ENCODE peak calls at places on chromosomes 6 and 20, in eight cellular contexts. V is hepatocyte, C is progenitor cell of endocrine pancreas, P is MCF 10A, K is brain microvascular endothelial cell, J is WTC11, L is stomach, A is neural crest cell. W is an unnamed sample.
A peak's percentile ranks its signal among the peaks of the same experiment; 100 is the strongest.

GRCh38 chr6:81774542-81774941 is 22.1 kb upstream of the TENT5A start:
- DNase-seq in L (no peak), C (no peak), V (no peak), K (no peak), P (no peak), J (no peak), A (no peak), W (no peak)

GRCh38 chr20:12201289-12201991 is 283.7 kb downstream of the BTBD3 start:
- DNase-seq in A (no peak), L (no peak), C (no peak), J (no peak), P (peak; percentile 28), K (peak; percentile 2), V (peak; percentile 10), W (no peak)

GRCh38 chr6:166768761-166769160 is 141.7 kb upstream of the RPS6KA2 start:
- DNase-seq in A (no peak), L (no peak), K (no peak), V (no peak), P (no peak), J (no peak), C (no peak), W (no peak)

GRCh38 chr6:247353-247752 is 44.9 kb upstream of the DUSP22 start:
- DNase-seq in A (no peak), V (no peak), L (no peak), J (no peak), K (no peak), P (no peak), C (no peak), W (no peak)

GRCh38 chr6:6785163-6785521 is 196.6 kb downstream of the LY86 start:
- DNase-seq in C (no peak), L (no peak), K (no peak), J (no peak), V (no peak), A (no peak), P (peak; percentile 32), W (no peak)

GRCh38 chr6:72262254-72262653 is 359.6 kb upstream of the KCNQ5 start:
- DNase-seq in J (no peak), A (no peak), K (no peak), V (no peak), C (no peak), P (no peak), L (no peak), W (no peak)

GRCh38 chr6:22146581-22147468 is 150.0 kb downstream of the PRL start:
- DNase-seq in C (no peak), P (no peak), V (no peak), L (no peak), A (no peak), J (no peak), K (no peak), W (no peak)

GRCh38 chr6:26028753-26029569 is 58.3 kb upstream of the HFE start:
- DNase-seq in C (no peak), A (no peak), J (peak; percentile 38), K (no peak), V (no peak), L (no peak), P (no peak), W (no peak)

GRCh38 chr6:116405663-116406329 is 35.0 kb downstream of the DSE start:
- DNase-seq in A (no peak), J (peak; percentile 30), C (no peak), L (no peak), V (no peak), P (peak; percentile 81), K (peak; percentile 62), W (no peak)

GRCh38 chr6:40413231-40413755 is 173.9 kb downstream of the LRFN2 start:
- DNase-seq in A (no peak), V (peak; percentile 37), C (no peak), J (no peak), L (no peak), K (no peak), P (no peak), W (no peak)

GRCh38 chr6:119647309-119647708 is 297.7 kb upstream of the MAN1A1 start:
- DNase-seq in K (no peak), V (no peak), C (no peak), A (no peak), J (no peak), L (no peak), P (no peak), W (no peak)

DNA sequence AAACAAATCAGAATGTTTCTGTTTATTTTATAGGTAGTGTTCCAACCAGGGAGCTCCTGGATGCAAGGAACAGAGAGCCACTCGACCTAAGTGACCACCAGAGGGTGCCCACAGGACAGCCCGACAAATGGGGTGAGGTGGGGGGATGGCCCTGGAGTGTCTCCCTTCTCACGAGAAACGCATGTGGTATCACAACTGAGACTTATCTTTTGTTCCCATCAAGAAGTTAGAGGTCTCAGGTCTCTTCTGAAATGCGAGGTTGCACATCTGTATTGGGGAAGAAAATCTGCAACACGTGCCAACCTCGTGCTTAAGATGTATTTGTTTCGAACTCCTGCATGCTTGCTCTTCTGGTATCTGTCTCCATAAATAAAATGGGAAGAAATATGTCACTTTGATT is 104.0 kb downstream of the ISM1 start:
- DNase-seq in L (no peak), C (no peak), J (peak; percentile 78), K (peak; percentile 44), P (peak; percentile 51), V (peak; percentile 39), A (no peak), W (no peak)
- TF ChIP-seq CTCF in L (no peak), C (peak; percentile 39), J (peak; percentile 35), K (peak; percentile 80), P (peak; percentile 38), V (peak; percentile 45), A (peak; percentile 53), W (peak; percentile 50)

DNA sequence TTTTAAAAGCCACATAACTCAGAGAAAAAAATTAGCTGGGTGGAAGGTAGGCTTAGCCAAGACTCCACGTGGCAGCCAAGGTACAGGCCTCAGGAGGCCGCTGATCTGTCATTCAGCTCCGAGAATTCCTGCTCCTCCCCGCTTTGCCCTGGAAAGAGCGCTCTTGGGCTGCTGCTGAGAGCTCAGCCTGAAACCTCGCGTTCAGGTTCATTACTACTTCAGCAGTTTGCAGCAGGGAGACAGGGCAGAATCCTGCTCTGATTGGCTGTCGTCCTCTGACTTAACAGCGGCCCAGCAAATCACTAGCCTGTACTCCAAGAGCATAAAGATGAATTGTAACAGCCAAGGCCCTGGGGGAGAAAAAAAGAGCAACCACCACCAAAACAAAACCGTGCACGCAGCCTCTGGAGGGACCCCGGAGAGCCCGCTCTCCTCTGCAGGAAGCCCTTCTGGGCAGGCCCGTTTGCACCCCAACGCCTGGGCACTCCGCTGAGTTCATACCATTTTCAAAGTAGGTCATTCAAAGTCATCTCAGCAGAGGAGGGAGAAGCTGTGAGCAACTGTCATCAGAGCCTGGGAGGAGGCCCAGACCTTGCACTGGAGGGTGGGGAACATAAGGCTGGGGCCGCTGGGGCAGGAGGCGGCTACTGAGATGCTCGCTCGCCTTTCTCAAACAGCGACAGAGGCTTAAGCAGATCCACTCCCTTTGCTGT is 42.2 kb upstream of the ATXN1 start:
- DNase-seq in V (peak; percentile 81), C (peak; percentile 29), P (no peak), K (peak; percentile 80), J (peak; percentile 73), L (no peak), A (peak; percentile 42), W (no peak)
- TF ChIP-seq CTCF in V (peak; percentile 19), C (no peak), P (no peak), K (no peak), J (no peak), L (no peak), A (no peak), W (no peak)

GRCh38 chr6:88166901-88167624 is 916 bp upstream of the CNR1 start:
- DNase-seq in L (no peak), P (no peak), V (peak; percentile 51), J (peak; percentile 42), C (peak; percentile 41), K (no peak), A (peak; percentile 16), W (peak; percentile 63)

GRCh38 chr6:88165087-88165876 is 865 bp downstream of the CNR1 start:
- DNase-seq in C (no peak), V (peak; percentile 5), P (no peak), K (no peak), L (no peak), A (no peak), J (no peak), W (no peak)

GRCh38 chr6:88166493-88166900 is 350 bp upstream of the CNR1 start:
- DNase-seq in J (peak; percentile 56), C (peak; percentile 64), A (peak; percentile 28), P (no peak), K (no peak), L (no peak), V (peak; percentile 34), W (no peak)

GRCh38 chr6:88167625-88167937 is 1.4 kb upstream of the CNR1 start:
- DNase-seq in J (no peak), C (no peak), A (no peak), K (no peak), V (no peak), L (no peak), P (no peak), W (no peak)

GRCh38 chr6:88165877-88166492 is at the start of gene CNR1:
- DNase-seq in L (peak; percentile 52), V (peak; percentile 79), P (no peak), K (peak; percentile 15), J (peak; percentile 47), A (peak; percentile 42), C (peak; percentile 69), W (peak; percentile 74)
- TF ChIP-seq CTCF in L (no peak), V (no peak), P (no peak), K (no peak), J (no peak), A (no peak), C (peak; percentile 31), W (peak; percentile 60)

GRCh38 chr20:52937701-52938100 is 34.5 kb upstream of the TSHZ2 start:
- DNase-seq in K (no peak), V (no peak), P (no peak), J (no peak), A (no peak), L (no peak), C (no peak), W (no peak)
- TF ChIP-seq CTCF in K (no peak), V (no peak), P (no peak), J (no peak), A (no peak), L (no peak), C (peak; percentile 8), W (no peak)

W was measured in GM13976.